ENCODE peak calls at places on chromosomes 4 and X, in ten cellular contexts. K is NB4, U is GM12878, T is A549, Q is testis, O is lower leg skin, A is stomach, I is IMR-90, R is H1, J is right lobe of liver. S is an unnamed sample.

GRCh38 chr4:41644915-41645295 is 103.6 kb downstream of the PHOX2B start:
- DNase-seq in J (no peak), A (no peak), T (no peak), I (no peak), O (no peak), R (no peak), Q (no peak), U (no peak), K (no peak), S (no peak)

GRCh38 chr4:11223261-11223660 is 205.4 kb downstream of the HS3ST1 start:
- DNase-seq in J (no peak), A (no peak), T (no peak), K (no peak), R (no peak), U (no peak), I (no peak), O (no peak), Q (no peak), S (no peak)

GRCh38 chr4:76212851-76213414 is 691 bp downstream of the SCARB2 start:
- DNase-seq in Q (peak; percentile 44), K (no peak), O (no peak), T (peak; percentile 9), A (no peak), U (no peak), R (no peak), I (peak; percentile 61), J (no peak), S (peak; percentile 23)

GRCh38 chrX:24506082-24506481 is 41.0 kb downstream of the PDK3 start:
- DNase-seq in T (peak; percentile 25), R (no peak), U (peak; percentile 12), J (no peak), I (peak; percentile 44), K (peak; percentile 16), A (no peak), Q (no peak), O (no peak), S (peak; percentile 12)

GRCh38 chrX:153726286-153727107 is 1.8 kb downstream of the ABCD1 start:
- DNase-seq in T (no peak), A (peak; percentile 55), O (peak; percentile 56), Q (peak; percentile 62), U (peak; percentile 48), K (peak; percentile 84), I (peak; percentile 52), R (peak; percentile 38), J (peak; percentile 69), S (peak; percentile 81)

GRCh38 chr4:181971973-181972372 is 271.2 kb upstream of the TENM3 start:
- DNase-seq in K (no peak), U (no peak), A (no peak), I (peak; percentile 64), J (no peak), O (no peak), T (no peak), R (no peak), Q (no peak), S (no peak)

GRCh38 chr4:186628058-186628711 is 72.8 kb upstream of the MTNR1A start:
- DNase-seq in R (no peak), U (no peak), O (no peak), I (no peak), K (peak; percentile 88), Q (no peak), T (no peak), A (no peak), J (no peak), S (no peak)

GRCh38 chr4:55758081-55758480 is 61.5 kb upstream of the EXOC1L start:
- DNase-seq in J (no peak), T (no peak), R (no peak), O (no peak), K (no peak), I (no peak), U (no peak), A (no peak), Q (no peak), S (no peak)

GRCh38 chr4:125389713-125390112 is 75.0 kb downstream of the FAT4 start:
- DNase-seq in R (no peak), A (no peak), U (no peak), J (no peak), Q (no peak), T (peak; percentile 16), O (no peak), I (peak; percentile 96), K (no peak), S (no peak)

GRCh38 chr4:143337600-143338287 is 1.1 kb downstream of the GAB1 start:
- DNase-seq in K (peak; percentile 4), A (peak; percentile 57), O (no peak), U (no peak), T (peak; percentile 9), R (no peak), J (peak; percentile 65), Q (peak; percentile 66), I (peak; percentile 58), S (peak; percentile 79)

GRCh38 chr4:163949976-163950601 is 455.6 kb downstream of the TMA16 start:
- DNase-seq in R (no peak), A (no peak), Q (peak; percentile 17), T (no peak), U (no peak), K (no peak), J (no peak), I (no peak), O (no peak), S (no peak)

GRCh38 chr4:7004331-7004730 is 38.8 kb upstream of the TADA2B start:
- DNase-seq in O (no peak), Q (no peak), A (no peak), J (no peak), K (no peak), R (no peak), T (no peak), I (no peak), U (no peak), S (no peak)

GRCh38 chr4:172813359-172813923 is 355.2 kb upstream of the GALNT7 start:
- DNase-seq in J (no peak), R (no peak), K (no peak), A (no peak), T (no peak), Q (no peak), I (peak; percentile 13), U (peak; percentile 13), O (no peak), S (no peak)

GRCh38 chr4:102263024-102263787 is 82.1 kb downstream of the SLC39A8 start:
- DNase-seq in A (no peak), Q (peak; percentile 30), K (peak; percentile 44), O (no peak), R (no peak), J (no peak), U (no peak), I (peak; percentile 28), T (peak; percentile 66), S (peak; percentile 8)

GRCh38 chr4:123606946-123607542 is 210.4 kb downstream of the SPRY1 start:
- DNase-seq in Q (no peak), T (no peak), U (peak; percentile 34), J (no peak), I (no peak), K (peak; percentile 87), O (no peak), A (no peak), R (no peak), S (no peak)

GRCh38 chrX:119235872-119236598 is at the start of gene PGRMC1:
- DNase-seq in A (peak; percentile 82), J (peak; percentile 87), O (peak; percentile 73), I (peak; percentile 64), Q (peak; percentile 83), K (peak; percentile 82), T (peak; percentile 83), R (peak; percentile 63), U (peak; percentile 15), S (peak; percentile 91)
- TF ChIP-seq POLR2A in A (no peak), J (peak; percentile 78), O (no peak), I (peak; percentile 94), Q (peak; percentile 35), K (peak; percentile 87), T (peak; percentile 96), R (peak; percentile 96), U (peak; percentile 97), S (peak; percentile 75)

GRCh38 chrX:2608638-2609430 is 82.3 kb upstream of the CD99 start:
- DNase-seq in Q (peak; percentile 84), O (peak; percentile 82), K (peak; percentile 82), T (peak; percentile 89), U (no peak), R (peak; percentile 58), J (peak; percentile 93), I (peak; percentile 72), A (peak; percentile 89), S (no peak)
- TF ChIP-seq POLR2A in Q (no peak), O (no peak), K (peak; percentile 27), T (peak; percentile 71), U (peak; percentile 82), R (peak; percentile 31), J (peak; percentile 36), I (no peak), A (no peak), S (no peak)

DNA sequence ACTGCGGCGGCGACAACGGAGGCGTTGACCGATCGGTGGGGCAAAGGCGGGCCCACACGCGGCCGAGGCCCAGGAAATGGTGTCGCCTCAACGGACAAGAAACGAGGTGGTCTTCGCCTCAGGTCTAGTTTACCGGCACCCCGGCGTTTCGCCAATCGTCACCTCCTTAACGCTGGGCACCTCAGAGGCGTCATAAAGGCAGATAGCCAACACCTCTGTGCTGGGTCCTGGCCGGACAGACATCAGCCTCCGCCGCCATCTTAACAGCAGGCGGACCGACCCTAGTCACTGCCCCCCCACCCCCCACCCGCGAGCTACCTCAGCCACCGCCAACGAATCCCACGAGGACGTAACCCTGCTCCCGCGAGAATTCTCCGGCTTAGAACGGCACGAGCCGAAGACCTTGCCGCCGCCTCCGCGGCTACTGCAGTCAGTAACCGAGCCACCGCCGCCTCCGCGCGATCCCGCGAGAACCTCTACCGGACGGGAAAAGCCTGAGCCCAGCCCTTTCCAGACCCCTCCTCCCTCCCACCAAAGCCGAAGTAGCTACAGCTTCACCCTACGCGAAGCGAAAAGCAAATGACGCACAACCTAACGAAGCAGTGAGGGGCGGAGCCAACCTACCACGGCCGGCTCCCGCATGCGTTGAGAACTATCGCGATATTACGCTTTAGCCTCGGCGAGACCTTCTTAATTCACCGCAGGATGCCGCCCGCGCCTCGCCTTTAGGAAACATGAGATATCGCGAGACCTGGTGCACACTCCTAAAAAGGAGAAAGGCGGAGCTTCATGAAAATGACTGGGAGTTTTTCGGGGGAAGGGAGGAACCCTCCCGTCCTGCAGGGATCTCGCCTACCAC is 2.7 kb downstream of the HUWE1 start:
- DNase-seq in Q (peak; percentile 96), K (peak; percentile 97), J (peak; percentile 89), T (peak; percentile 99), A (peak; percentile 93), U (peak; percentile 95), I (peak; percentile 98), O (peak; percentile 95), R (peak; percentile 90), S (peak; percentile 98)
- TF ChIP-seq POLR2A in Q (no peak), K (peak; percentile 75), J (peak; percentile 42), T (peak; percentile 60), A (no peak), U (peak; percentile 81), I (peak; percentile 94), O (no peak), R (peak; percentile 52), S (peak; percentile 92)

DNA sequence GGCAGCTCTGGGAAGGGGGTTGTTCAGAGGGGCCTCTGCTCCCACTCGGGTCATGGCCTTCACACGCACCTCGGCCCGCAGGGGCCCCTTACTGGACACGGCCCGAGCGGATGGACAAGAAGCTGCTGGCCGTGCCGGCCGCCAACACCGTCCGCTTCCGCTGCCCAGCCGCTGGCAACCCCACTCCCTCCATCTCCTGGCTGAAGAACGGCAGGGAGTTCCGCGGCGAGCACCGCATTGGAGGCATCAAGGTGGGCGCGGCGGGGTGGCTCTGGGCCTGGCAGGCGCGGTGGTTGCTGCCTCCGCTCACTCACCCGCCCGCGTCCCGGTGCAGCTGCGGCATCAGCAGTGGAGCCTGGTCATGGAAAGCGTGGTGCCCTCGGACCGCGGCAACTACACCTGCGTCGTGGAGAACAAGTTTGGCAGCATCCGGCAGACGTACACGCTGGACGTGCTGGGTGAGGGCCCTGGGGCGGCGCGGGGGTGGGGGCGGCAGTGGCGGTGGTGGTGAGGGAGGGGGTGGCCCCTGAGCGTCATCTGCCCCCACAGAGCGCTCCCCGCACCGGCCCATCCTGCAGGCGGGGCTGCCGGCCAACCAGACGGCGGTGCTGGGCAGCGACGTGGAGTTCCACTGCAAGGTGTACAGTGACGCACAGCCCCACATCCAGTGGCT is 8.3 kb downstream of the FGFR3 start:
- DNase-seq in J (no peak), K (no peak), T (no peak), O (no peak), Q (no peak), U (no peak), R (no peak), A (no peak), I (no peak), S (no peak)
- TF ChIP-seq POLR2A in J (no peak), K (no peak), T (no peak), O (no peak), Q (no peak), U (no peak), R (no peak), A (no peak), I (no peak), S (no peak)